ENCODE peak calls at places on chromosomes 4 and X, in five cellular contexts. One of them, this sample, is unnamed.

GRCh38 chrX:44872319-44872816 is 620 bp upstream of the KDM6A start:
- DNase-seq in K562: peak
- DNase-seq in HepG2: no peak
- DNase-seq in H1: no peak
- DNase-seq in HCT116: no peak
- DNase-seq in this sample: no peak

GRCh38 chr4:125283702-125284279 is 31.0 kb upstream of the FAT4 start:
- DNase-seq in HCT116: peak
- DNase-seq in K562: peak
- DNase-seq in HepG2: peak
- DNase-seq in H1: no peak
- DNase-seq in this sample: no peak

GRCh38 chrX:140918398-140919043 is 83.9 kb upstream of the SPANXB1 start:
- DNase-seq in H1: peak
- DNase-seq in HepG2: peak
- DNase-seq in HCT116: peak
- DNase-seq in K562: peak
- DNase-seq in this sample: peak

GRCh38 chr4:104491826-104492771 is 2.6 kb downstream of the CXXC4 start:
- DNase-seq in HCT116: no peak
- DNase-seq in K562: no peak
- DNase-seq in HepG2: no peak
- DNase-seq in H1: peak
- DNase-seq in this sample: peak

GRCh38 chr4:183721207-183722081 is 62.4 kb downstream of the TRAPPC11 start:
- DNase-seq in HCT116: no peak
- DNase-seq in K562: peak
- DNase-seq in HepG2: peak
- DNase-seq in H1: peak
- DNase-seq in this sample: no peak

GRCh38 chr4:177632481-177632880 is 190.2 kb upstream of the AGA start:
- DNase-seq in HCT116: no peak
- DNase-seq in H1: no peak
- DNase-seq in HepG2: no peak
- DNase-seq in K562: no peak
- DNase-seq in this sample: no peak

GRCh38 chrX:30673884-30674598 is 20.8 kb downstream of the GK start:
- DNase-seq in K562: no peak
- DNase-seq in HCT116: no peak
- DNase-seq in H1: no peak
- DNase-seq in HepG2: no peak
- DNase-seq in this sample: no peak

GRCh38 chr4:6267573-6267972 is 2.1 kb upstream of the WFS1 start:
- DNase-seq in H1: no peak
- DNase-seq in HCT116: no peak
- DNase-seq in HepG2: peak
- DNase-seq in K562: no peak
- DNase-seq in this sample: no peak

GRCh38 chr4:47032405-47033106 is 1.2 kb downstream of the GABRB1 start:
- DNase-seq in K562: peak
- DNase-seq in H1: peak
- DNase-seq in HCT116: no peak
- DNase-seq in HepG2: peak
- DNase-seq in this sample: no peak

GRCh38 chr4:40998680-40999358 is 215.5 kb downstream of the APBB2 start:
- DNase-seq in HepG2: no peak
- DNase-seq in H1: no peak
- DNase-seq in K562: no peak
- DNase-seq in HCT116: peak
- DNase-seq in this sample: no peak

GRCh38 chrX:17032351-17032750 is 85.9 kb downstream of the REPS2 start:
- DNase-seq in K562: no peak
- DNase-seq in HepG2: no peak
- DNase-seq in HCT116: no peak
- DNase-seq in H1: no peak
- DNase-seq in this sample: no peak

GRCh38 chr4:77600521-77601451 is 4.8 kb upstream of the CXCL13 start:
- DNase-seq in HCT116: peak
- DNase-seq in K562: peak
- DNase-seq in HepG2: peak
- DNase-seq in H1: no peak
- DNase-seq in this sample: no peak

GRCh38 chr4:177640864-177641263 is 198.6 kb upstream of the AGA start:
- DNase-seq in H1: no peak
- DNase-seq in K562: no peak
- DNase-seq in HepG2: no peak
- DNase-seq in HCT116: no peak
- DNase-seq in this sample: no peak

GRCh38 chrX:87583679-87584078 is 66.1 kb downstream of the KLHL4 start:
- DNase-seq in HCT116: no peak
- DNase-seq in HepG2: peak
- DNase-seq in H1: peak
- DNase-seq in K562: peak
- DNase-seq in this sample: no peak

GRCh38 chr4:141971854-141972253 is 335.5 kb downstream of the IL15 start:
- DNase-seq in HepG2: no peak
- DNase-seq in H1: no peak
- DNase-seq in K562: no peak
- DNase-seq in HCT116: no peak
- DNase-seq in this sample: no peak

GRCh38 chrX:15451913-15452312 is 41.2 kb downstream of the PIR start:
- DNase-seq in H1: no peak
- DNase-seq in K562: no peak
- DNase-seq in HepG2: no peak
- DNase-seq in HCT116: no peak
- DNase-seq in this sample: no peak

GRCh38 chr4:124253080-124253479 is 459.5 kb downstream of the ANKRD50 start:
- DNase-seq in K562: no peak
- DNase-seq in HCT116: no peak
- DNase-seq in H1: no peak
- DNase-seq in HepG2: no peak
- DNase-seq in this sample: no peak

GRCh38 chr4:126800723-126801191 is 832.0 kb upstream of the INTU start:
- DNase-seq in H1: no peak
- DNase-seq in HepG2: no peak
- DNase-seq in HCT116: no peak
- DNase-seq in K562: no peak
- DNase-seq in this sample: no peak

GRCh38 chr4:3803946-3804345 is 37.8 kb downstream of the ADRA2C start:
- DNase-seq in HepG2: no peak
- DNase-seq in H1: no peak
- DNase-seq in HCT116: no peak
- DNase-seq in K562: no peak
- DNase-seq in this sample: no peak

GRCh38 chrX:41332988-41333743 is 796 bp upstream of the DDX3X start:
- DNase-seq in HepG2: peak
- DNase-seq in H1: peak
- DNase-seq in HCT116: peak
- DNase-seq in K562: peak
- DNase-seq in this sample: peak

GRCh38 chr4:174211611-174212044 is 71.8 kb downstream of the FBXO8 start:
- DNase-seq in HCT116: no peak
- DNase-seq in HepG2: no peak
- DNase-seq in H1: no peak
- DNase-seq in K562: no peak
- DNase-seq in this sample: no peak

GRCh38 chr4:174214102-174214878 is 69.2 kb downstream of the FBXO8 start:
- DNase-seq in H1: peak
- DNase-seq in HepG2: no peak
- DNase-seq in HCT116: no peak
- DNase-seq in K562: no peak
- DNase-seq in this sample: no peak

GRCh38 chr4:174212061-174212460 is 71.4 kb downstream of the FBXO8 start:
- DNase-seq in K562: no peak
- DNase-seq in HCT116: no peak
- DNase-seq in HepG2: no peak
- DNase-seq in H1: no peak
- DNase-seq in this sample: no peak

GRCh38 chr4:174215055-174215454 is 68.4 kb downstream of the FBXO8 start:
- DNase-seq in HCT116: no peak
- DNase-seq in K562: no peak
- DNase-seq in H1: no peak
- DNase-seq in HepG2: no peak
- DNase-seq in this sample: no peak

GRCh38 chr4:174213734-174214101 is 69.7 kb downstream of the FBXO8 start:
- DNase-seq in HepG2: no peak
- DNase-seq in H1: no peak
- DNase-seq in K562: no peak
- DNase-seq in HCT116: no peak
- DNase-seq in this sample: no peak
- TF ChIP-seq EZH2 in HepG2: no peak
- TF ChIP-seq EZH2 in H1: no peak
- TF ChIP-seq EZH2 in K562: no peak
- TF ChIP-seq EZH2 in HCT116: no peak
- TF ChIP-seq EZH2 in this sample: no peak

DNA sequence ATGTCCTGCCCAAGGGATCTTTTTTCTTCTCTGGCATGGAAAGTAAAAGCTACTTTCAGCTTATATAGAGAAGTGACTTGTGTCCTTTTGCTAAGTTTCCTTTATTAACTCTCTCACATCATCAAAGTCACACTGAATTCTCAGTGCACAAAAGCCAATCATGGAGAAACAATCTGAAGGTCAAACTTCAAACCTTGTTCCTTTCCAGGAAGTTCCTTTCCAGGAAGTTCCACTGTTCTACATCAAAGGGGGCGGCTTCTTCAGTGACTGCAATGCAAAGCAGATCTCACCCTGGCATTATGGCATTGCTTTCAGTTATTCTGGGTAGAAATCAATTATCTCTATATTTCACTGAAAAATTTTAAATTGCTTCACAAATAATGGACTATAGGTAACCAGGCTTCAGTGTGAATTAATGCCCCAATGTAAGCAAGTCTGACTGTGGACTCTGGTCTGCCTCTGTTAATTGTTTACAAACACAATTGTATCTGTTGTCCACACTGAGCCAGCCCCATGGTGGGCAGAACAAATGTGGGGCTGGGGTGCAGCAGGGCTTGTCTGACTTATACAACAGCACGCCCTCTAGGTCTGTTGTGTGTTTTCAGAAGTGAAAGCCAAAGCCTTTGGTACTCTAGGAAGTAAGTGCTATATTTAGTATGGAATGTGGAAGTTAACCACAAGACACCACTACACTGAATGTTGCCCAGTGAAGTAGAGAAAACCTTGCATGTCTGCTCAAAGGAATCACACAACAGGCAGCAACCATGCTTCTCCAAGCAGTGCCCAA is 98.8 kb downstream of the CDS1 start:
- DNase-seq in HCT116: no peak
- DNase-seq in H1: no peak
- DNase-seq in HepG2: peak
- DNase-seq in K562: peak
- DNase-seq in this sample: no peak
- TF ChIP-seq SIN3A in HCT116: no peak
- TF ChIP-seq SIN3A in H1: no peak
- TF ChIP-seq SIN3A in HepG2: no peak
- TF ChIP-seq SIN3A in K562: no peak
- TF ChIP-seq SIN3A in this sample: no peak

GRCh38 chrX:20252392-20253231 is 14.1 kb downstream of the RPS6KA3 start:
- DNase-seq in HCT116: peak
- DNase-seq in H1: peak
- DNase-seq in K562: peak
- DNase-seq in HepG2: peak
- DNase-seq in this sample: no peak
- TF ChIP-seq EZH2 in HCT116: no peak
- TF ChIP-seq EZH2 in H1: no peak
- TF ChIP-seq EZH2 in K562: no peak
- TF ChIP-seq EZH2 in HepG2: no peak
- TF ChIP-seq EZH2 in this sample: no peak

GRCh38 chr4:79982587-79983327 is 90.3 kb downstream of the ANTXR2 start:
- DNase-seq in K562: no peak
- DNase-seq in H1: no peak
- DNase-seq in HCT116: no peak
- DNase-seq in HepG2: no peak
- DNase-seq in this sample: no peak
- TF ChIP-seq SIN3A in K562: no peak
- TF ChIP-seq SIN3A in H1: no peak
- TF ChIP-seq SIN3A in HCT116: no peak
- TF ChIP-seq SIN3A in HepG2: no peak
- TF ChIP-seq SIN3A in this sample: no peak

DNA sequence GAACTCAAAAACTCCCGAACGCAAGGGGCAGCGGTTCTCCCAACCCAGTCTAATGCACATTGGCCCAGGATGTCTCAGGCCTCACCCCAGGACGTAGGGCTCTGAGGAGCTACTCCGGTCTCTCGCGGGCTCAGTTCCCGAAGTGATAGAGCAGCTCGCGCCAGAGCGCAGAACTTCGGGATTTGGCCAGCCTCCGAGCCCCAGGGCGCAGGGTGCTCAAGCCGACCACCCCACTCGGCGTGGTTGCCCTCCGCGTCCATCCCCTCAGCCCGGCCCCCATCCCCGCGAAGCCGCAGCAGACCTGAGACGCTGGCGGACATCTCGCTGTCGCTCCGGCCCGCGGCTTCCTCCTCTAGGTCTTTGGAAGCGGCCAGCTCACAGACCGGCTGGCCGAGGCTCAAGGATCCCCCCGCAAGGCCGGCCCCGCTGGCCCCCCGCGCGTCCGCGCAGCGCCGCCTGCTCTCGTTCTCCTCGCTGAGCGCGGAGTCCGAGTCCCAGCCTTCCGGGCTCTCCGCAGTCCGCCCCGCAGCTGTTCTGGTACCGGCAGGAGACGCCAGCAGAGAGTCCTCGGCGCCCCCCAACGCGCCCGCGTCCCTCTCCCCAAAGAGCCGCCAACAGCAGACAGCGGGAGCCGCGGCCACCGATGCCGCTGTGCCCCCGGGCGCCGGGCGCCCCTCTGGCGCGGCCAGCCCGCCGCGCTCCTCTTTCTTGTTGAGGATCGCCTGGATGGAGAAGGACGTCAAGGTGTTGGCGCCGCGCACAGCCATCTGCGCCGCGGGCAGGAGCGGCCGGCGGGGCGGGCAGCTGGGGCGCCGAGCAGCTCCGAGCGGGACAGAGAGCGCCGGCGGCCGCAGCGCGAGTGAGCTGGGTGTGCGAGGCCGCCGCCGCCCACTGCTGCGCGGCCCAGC is at the start of gene NKX3-2:
- DNase-seq in H1: peak
- DNase-seq in K562: peak
- DNase-seq in HepG2: no peak
- DNase-seq in HCT116: no peak
- DNase-seq in this sample: no peak
- TF ChIP-seq EZH2 in H1: peak
- TF ChIP-seq EZH2 in K562: no peak
- TF ChIP-seq EZH2 in HepG2: no peak
- TF ChIP-seq EZH2 in HCT116: no peak
- TF ChIP-seq EZH2 in this sample: no peak

This sample was measured in GM12878.